ENCODE peak calls at places on chromosomes 6 and 20, in six cellular contexts. R, D, L, I, J and N are unnamed samples.

GRCh38 chr6:111992851-111993250 is 61.1 kb upstream of the CCN6 start:
- DNase-seq in R (no peak), D (no peak), L (no peak), I (no peak), J (no peak), N (peak; percentile 27)

GRCh38 chr20:20487811-20488210 is 119.9 kb downstream of the INSM1 start:
- DNase-seq in R (no peak), D (no peak), L (no peak), I (peak; percentile 93), J (no peak), N (no peak)

GRCh38 chr6:118618676-118619377 is 32.6 kb downstream of the CEP85L start:
- DNase-seq in R (peak; percentile 71), D (no peak), L (peak; percentile 46), I (peak; percentile 19), J (no peak), N (peak; percentile 51)

GRCh38 chr6:6218246-6219085 is 102.0 kb downstream of the F13A1 start:
- DNase-seq in R (peak; percentile 39), D (no peak), L (no peak), I (no peak), J (no peak), N (no peak)

GRCh38 chr6:106309766-106310373 is 15.7 kb downstream of the ATG5 start:
- DNase-seq in R (no peak), D (no peak), L (no peak), I (peak; percentile 50), J (peak; percentile 36), N (no peak)

GRCh38 chr6:92888316-92888715 is 531.0 kb downstream of the EPHA7 start:
- DNase-seq in R (no peak), D (no peak), L (no peak), I (no peak), J (no peak), N (no peak)

GRCh38 chr6:71544028-71544427 is 255.4 kb downstream of the OGFRL1 start:
- DNase-seq in R (no peak), D (no peak), L (no peak), I (peak; percentile 83), J (no peak), N (no peak)

GRCh38 chr20:62142252-62143117 is 709 bp downstream of the PSMA7 start:
- DNase-seq in R (peak; percentile 72), D (peak; percentile 85), L (no peak), I (no peak), J (peak; percentile 90), N (peak; percentile 42)

GRCh38 chr6:84220809-84221409 is 6.5 kb downstream of the CEP162 start:
- DNase-seq in R (no peak), D (no peak), L (no peak), I (no peak), J (no peak), N (peak; percentile 37)

GRCh38 chr20:47761478-47762047 is 23.7 kb downstream of the SULF2 start:
- DNase-seq in R (peak; percentile 46), D (no peak), L (no peak), I (no peak), J (no peak), N (no peak)

GRCh38 chr20:8073024-8073832 is 53.7 kb upstream of the TMX4 start:
- DNase-seq in R (no peak), D (no peak), L (no peak), I (peak; percentile 93), J (no peak), N (peak; percentile 56)

GRCh38 chr6:4240148-4240547 is 104.8 kb upstream of the ECI2 start:
- DNase-seq in R (no peak), D (no peak), L (no peak), I (no peak), J (no peak), N (no peak)

GRCh38 chr6:111427341-111428116 is 55.5 kb downstream of the REV3L start:
- DNase-seq in R (no peak), D (no peak), L (no peak), I (peak; percentile 87), J (peak; percentile 88), N (peak; percentile 12)

GRCh38 chr20:43379239-43379917 is 78.3 kb upstream of the SRSF6 start:
- DNase-seq in R (no peak), D (no peak), L (no peak), I (peak; percentile 96), J (peak; percentile 70), N (no peak)

GRCh38 chr6:12381587-12381986 is 91.4 kb downstream of the EDN1 start:
- DNase-seq in R (no peak), D (no peak), L (no peak), I (peak; percentile 59), J (no peak), N (no peak)

GRCh38 chr20:52056203-52057062 is 135.1 kb downstream of the ZFP64 start:
- DNase-seq in R (no peak), D (no peak), L (no peak), I (peak; percentile 95), J (peak; percentile 88), N (no peak)

GRCh38 chr6:56842602-56843475 is 112.1 kb upstream of the BEND6 start:
- DNase-seq in R (peak; percentile 80), D (peak; percentile 38), L (peak; percentile 30), I (peak; percentile 68), J (peak; percentile 84), N (no peak)

GRCh38 chr6:130629640-130630039 is 197.6 kb upstream of the SMLR1 start:
- DNase-seq in R (no peak), D (no peak), L (no peak), I (no peak), J (no peak), N (no peak)

GRCh38 chr6:94680672-94681212 is 896.6 kb upstream of the MANEA start:
- DNase-seq in R (no peak), D (no peak), L (no peak), I (no peak), J (no peak), N (no peak)

GRCh38 chr6:95203153-95203754 is 374.1 kb upstream of the MANEA start:
- DNase-seq in R (no peak), D (no peak), L (no peak), I (peak; percentile 19), J (no peak), N (peak; percentile 18)

GRCh38 chr6:110359554-110359953 is 1.4 kb upstream of the METTL24 start:
- DNase-seq in R (no peak), D (no peak), L (no peak), I (no peak), J (no peak), N (no peak)

GRCh38 chr6:133590814-133591213 is 298.1 kb upstream of the TCF21 start:
- DNase-seq in R (no peak), D (no peak), L (no peak), I (no peak), J (no peak), N (no peak)

GRCh38 chr20:62561948-62562347 is 80.4 kb upstream of the SLCO4A1 start:
- DNase-seq in R (peak; percentile 25), D (no peak), L (no peak), I (no peak), J (no peak), N (no peak)

DNA sequence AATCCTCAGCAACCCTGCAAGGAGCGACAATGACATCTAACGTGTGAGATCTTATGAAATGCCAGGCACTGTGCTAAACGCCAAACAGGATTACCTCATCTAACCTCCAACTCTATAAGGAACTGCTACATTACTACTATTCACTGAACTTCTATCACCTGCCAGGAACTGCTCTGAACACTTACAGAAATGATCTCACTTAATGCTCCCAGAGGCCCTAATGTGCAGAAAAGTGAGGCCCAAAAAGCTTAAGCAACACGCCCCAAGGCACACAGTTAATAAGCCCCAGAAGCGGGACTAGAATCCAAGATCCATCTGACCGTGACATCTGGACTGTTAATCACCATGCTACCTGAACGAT is 28.5 kb downstream of the TRAM2 start:
- DNase-seq in R (no peak), D (no peak), L (no peak), I (peak; percentile 40), J (no peak), N (no peak)
- H3K4me1 ChIP-seq in R (peaks cover 53% of the 10 kb centered on the region), D (peaks cover 27% of the 10 kb centered on the region), L (peaks cover 26% of the 10 kb centered on the region), I (peaks cover 76% of the 10 kb centered on the region), J (peaks cover 99% of the 10 kb centered on the region), N (peaks cover 24% of the 10 kb centered on the region)

GRCh38 chr6:131638013-131638412 is 911 bp downstream of the ENPP3 start:
- DNase-seq in R (no peak), D (no peak), L (no peak), I (no peak), J (peak; percentile 32), N (no peak)

GRCh38 chr6:131636880-131637792 is at the start of gene ENPP3:
- DNase-seq in R (no peak), D (no peak), L (no peak), I (no peak), J (no peak), N (peak; percentile 76)

GRCh38 chr6:131640100-131640499 is 3.0 kb downstream of the ENPP3 start:
- DNase-seq in R (no peak), D (no peak), L (no peak), I (no peak), J (no peak), N (no peak)

GRCh38 chr6:131631625-131632284 is 3.7 kb upstream of the MED23 start:
- DNase-seq in R (no peak), D (no peak), L (no peak), I (no peak), J (no peak), N (peak; percentile 68)

GRCh38 chr6:131635384-131636340 is 1.4 kb upstream of the ENPP3 start:
- DNase-seq in R (no peak), D (no peak), L (no peak), I (no peak), J (peak; percentile 17), N (no peak)
- H3K4me3 ChIP-seq in R (no peak overlapping the region), D (no peak overlapping the region), L (no peak overlapping the region), I (no peak overlapping the region), J (no peak overlapping the region), N (no peak overlapping the region)

DNA sequence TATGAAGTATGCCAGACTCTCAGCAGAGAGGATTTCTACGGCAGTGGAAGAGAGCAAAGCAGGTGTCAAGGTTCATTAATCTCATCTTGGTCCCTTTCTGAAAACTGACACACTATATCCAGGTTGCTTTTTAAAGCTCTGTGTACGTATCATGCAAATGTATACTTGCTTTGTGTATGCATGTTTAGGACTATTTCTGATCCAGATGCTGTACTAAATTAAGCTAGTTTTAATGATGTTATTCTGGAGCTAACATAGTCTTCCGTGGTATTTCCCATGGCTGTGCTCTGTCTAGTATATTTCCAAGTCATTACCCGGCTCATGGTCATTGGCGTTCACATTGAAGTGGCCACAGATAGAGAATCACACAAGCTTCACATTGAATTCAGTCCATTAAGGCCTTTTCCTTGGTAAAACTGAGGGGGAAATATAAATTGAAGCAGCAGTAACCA is 59.1 kb upstream of the SNX9 start:
- DNase-seq in R (no peak), D (no peak), L (no peak), I (no peak), J (no peak), N (no peak)
- H3K27ac ChIP-seq in R (no peak overlapping the region), D (peak overlapping the region; percentile 76), L (peak overlapping the region; percentile 91), I (peak overlapping the region; percentile 75), J (peak overlapping the region; percentile 98), N (peak overlapping the region; percentile 91)

DNA sequence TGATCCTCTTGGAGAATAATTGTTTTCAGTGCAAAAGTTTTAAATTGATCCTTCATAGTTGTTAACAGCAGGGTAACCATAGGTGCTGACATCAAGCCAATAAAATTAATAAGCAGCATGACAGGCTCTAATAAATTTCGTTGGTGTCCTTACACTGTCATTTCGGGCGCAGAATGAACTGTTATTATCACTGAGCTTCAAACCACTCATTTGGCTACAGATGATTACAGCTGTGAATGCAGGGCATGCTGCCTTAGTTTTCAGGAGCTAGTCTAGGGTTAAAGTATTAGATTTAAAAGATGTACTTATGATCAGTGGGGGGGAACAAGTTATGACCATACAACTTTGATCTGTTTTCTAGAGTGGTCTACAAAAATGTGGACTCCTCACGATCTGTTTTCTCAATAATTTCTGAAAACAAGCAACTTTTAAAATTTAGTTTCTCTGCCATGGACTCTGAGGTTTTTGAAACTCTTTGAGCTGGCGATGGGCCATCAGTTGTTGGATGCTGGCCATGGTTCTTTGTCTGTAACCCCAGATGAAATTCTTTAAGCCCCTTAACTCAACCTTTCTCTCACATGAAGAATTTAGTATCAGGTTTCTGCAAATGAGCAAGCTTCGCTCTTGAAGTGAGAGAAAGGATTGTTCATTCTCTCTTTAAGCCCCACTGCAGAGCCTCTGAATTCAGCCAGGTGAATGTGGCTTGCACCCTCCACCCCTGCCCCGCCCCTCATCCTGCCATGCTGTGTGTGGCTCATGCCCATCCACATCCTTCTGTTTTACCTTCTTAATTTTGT is 99.1 kb upstream of the MTHFD1L start:
- DNase-seq in R (peak; percentile 81), D (no peak), L (no peak), I (peak; percentile 71), J (no peak), N (no peak)
- H3K4me1 ChIP-seq in R (peaks cover 2% of the 10 kb centered on the region), D (no peaks in the 10 kb centered on the region), L (no peaks in the 10 kb centered on the region), I (no peaks in the 10 kb centered on the region), J (peaks cover 11% of the 10 kb centered on the region), N (no peaks in the 10 kb centered on the region)